ENCODE peak calls at places on chromosomes 5 and 9, in four cellular contexts. One of them, this sample, is unnamed.

GRCh38 chr5:93622240-93622885 is 39.3 kb downstream of the NR2F1 start:
- DNase-seq in H1: no peak
- DNase-seq in HFF-Myc: no peak
- DNase-seq in stimulated activated CD4-positive, alpha-beta T cell treated with anti-CD3 and anti-CD28 coated beads, Interleukin-2, amount 100 ng/mL, for 24 hours: no peak
- DNase-seq in this sample: peak; percentile 46

GRCh38 chr9:135703726-135704125 is 1.7 kb downstream of the KCNT1 start:
- DNase-seq in H1: peak; percentile 68
- DNase-seq in stimulated activated CD4-positive, alpha-beta T cell treated with anti-CD3 and anti-CD28 coated beads, Interleukin-2, amount 100 ng/mL, for 24 hours: no peak
- DNase-seq in HFF-Myc: no peak
- DNase-seq in this sample: no peak

GRCh38 chr9:76374702-76375543 is 19.3 kb downstream of the RFK start:
- DNase-seq in H1: no peak
- DNase-seq in stimulated activated CD4-positive, alpha-beta T cell treated with anti-CD3 and anti-CD28 coated beads, Interleukin-2, amount 100 ng/mL, for 24 hours: no peak
- DNase-seq in HFF-Myc: peak; percentile 75
- DNase-seq in this sample: peak; percentile 85

GRCh38 chr5:140372971-140373487 is 13.0 kb downstream of the SLC4A9 start:
- DNase-seq in H1: peak; percentile 87
- DNase-seq in stimulated activated CD4-positive, alpha-beta T cell treated with anti-CD3 and anti-CD28 coated beads, Interleukin-2, amount 100 ng/mL, for 24 hours: peak; percentile 40
- DNase-seq in HFF-Myc: peak; percentile 70
- DNase-seq in this sample: peak; percentile 65

GRCh38 chr5:130502702-130503101 is 598.4 kb downstream of the CHSY3 start:
- DNase-seq in stimulated activated CD4-positive, alpha-beta T cell treated with anti-CD3 and anti-CD28 coated beads, Interleukin-2, amount 100 ng/mL, for 24 hours: no peak
- DNase-seq in HFF-Myc: no peak
- DNase-seq in H1: no peak
- DNase-seq in this sample: no peak

GRCh38 chr5:36870399-36871040 is 6.0 kb upstream of the NIPBL start:
- DNase-seq in HFF-Myc: no peak
- DNase-seq in stimulated activated CD4-positive, alpha-beta T cell treated with anti-CD3 and anti-CD28 coated beads, Interleukin-2, amount 100 ng/mL, for 24 hours: no peak
- DNase-seq in H1: no peak
- DNase-seq in this sample: peak; percentile 72

GRCh38 chr5:1785984-1786383 is 13.7 kb downstream of the MRPL36 start:
- DNase-seq in stimulated activated CD4-positive, alpha-beta T cell treated with anti-CD3 and anti-CD28 coated beads, Interleukin-2, amount 100 ng/mL, for 24 hours: no peak
- DNase-seq in HFF-Myc: no peak
- DNase-seq in H1: no peak
- DNase-seq in this sample: no peak

GRCh38 chr5:133348406-133348805 is 263.9 kb downstream of the FSTL4 start:
- DNase-seq in stimulated activated CD4-positive, alpha-beta T cell treated with anti-CD3 and anti-CD28 coated beads, Interleukin-2, amount 100 ng/mL, for 24 hours: no peak
- DNase-seq in HFF-Myc: no peak
- DNase-seq in H1: no peak
- DNase-seq in this sample: no peak

GRCh38 chr9:70020217-70020616 is 23.4 kb upstream of the MAMDC2 start:
- DNase-seq in H1: no peak
- DNase-seq in HFF-Myc: no peak
- DNase-seq in stimulated activated CD4-positive, alpha-beta T cell treated with anti-CD3 and anti-CD28 coated beads, Interleukin-2, amount 100 ng/mL, for 24 hours: no peak
- DNase-seq in this sample: no peak

GRCh38 chr5:127757576-127757975 is 54.4 kb downstream of the CCDC192 start:
- DNase-seq in H1: no peak
- DNase-seq in HFF-Myc: peak; percentile 39
- DNase-seq in stimulated activated CD4-positive, alpha-beta T cell treated with anti-CD3 and anti-CD28 coated beads, Interleukin-2, amount 100 ng/mL, for 24 hours: no peak
- DNase-seq in this sample: no peak